ENCODE peak calls at places on chromosome 4, in five cellular contexts. L is suprapubic skin, U is kidney epithelial cell, X is left lung, A is psoas muscle. B is an unnamed sample.
A peak's percentile ranks its signal among the peaks of the same experiment; 100 is the strongest.

GRCh38 chr4:119025916-119026661 is 109.5 kb upstream of the MYOZ2 start:
- DNase-seq in A (no peak), X (no peak), U (peak; percentile 77), L (no peak), B (no peak)

GRCh38 chr4:166458756-166459155 is 585.7 kb downstream of the TLL1 start:
- DNase-seq in U (peak; percentile 4), A (no peak), X (no peak), L (no peak), B (no peak)

GRCh38 chr4:186021461-186022167 is 47.3 kb upstream of the TLR3 start:
- DNase-seq in X (no peak), L (no peak), U (peak; percentile 12), A (no peak), B (no peak)

GRCh38 chr4:177235026-177235425 is 74.6 kb upstream of the NEIL3 start:
- DNase-seq in A (no peak), U (no peak), X (no peak), L (no peak), B (no peak)

GRCh38 chr4:138821321-138821720 is 194.3 kb upstream of the NOCT start:
- DNase-seq in L (no peak), A (no peak), U (no peak), X (no peak), B (no peak)

GRCh38 chr4:124401611-124402010 is 310.9 kb downstream of the ANKRD50 start:
- DNase-seq in A (no peak), U (no peak), X (no peak), L (no peak), B (no peak)

GRCh38 chr4:96164814-96165351 is 325.0 kb downstream of the PDHA2 start:
- DNase-seq in A (no peak), L (no peak), U (peak; percentile 73), X (no peak), B (no peak)

GRCh38 chr4:114886761-114887160 is 226.7 kb downstream of the NDST4 start:
- DNase-seq in X (no peak), A (no peak), U (no peak), L (no peak), B (no peak)

GRCh38 chr4:124065941-124066340 is 646.6 kb downstream of the ANKRD50 start:
- DNase-seq in X (no peak), U (no peak), A (no peak), L (no peak), B (no peak)

GRCh38 chr4:125594203-125594602 is 279.4 kb downstream of the FAT4 start:
- DNase-seq in U (no peak), A (no peak), X (no peak), L (no peak), B (no peak)

GRCh38 chr4:8643986-8644385 is 51.4 kb downstream of the CPZ start:
- DNase-seq in X (peak; percentile 19), U (no peak), A (no peak), L (no peak), B (no peak)

GRCh38 chr4:189787216-189788031 is 153.2 kb upstream of the FRG1 start:
- DNase-seq in X (no peak), A (no peak), U (no peak), L (no peak), B (no peak)

GRCh38 chr4:144557404-144557803 is 88.6 kb upstream of the HHIP start:
- DNase-seq in X (no peak), A (no peak), L (no peak), U (no peak), B (no peak)

GRCh38 chr4:103030791-103031190 is 11.3 kb upstream of the SLC9B1 start:
- DNase-seq in A (no peak), U (no peak), L (no peak), X (no peak), B (no peak)

GRCh38 chr4:100198061-100198460 is 7.8 kb upstream of the DDIT4L start:
- DNase-seq in L (no peak), U (no peak), A (no peak), X (no peak), B (no peak)

GRCh38 chr4:184744251-184744650 is 10.4 kb upstream of the CENPU start:
- DNase-seq in U (no peak), A (no peak), L (no peak), X (no peak), B (no peak)

GRCh38 chr4:176270669-176271068 is 1.6 kb upstream of the ASB5 start:
- DNase-seq in A (peak; percentile 88), X (no peak), U (peak; percentile 100), L (no peak), B (no peak)

GRCh38 chr4:76012388-76012801 is 5.1 kb upstream of the CXCL9 start:
- DNase-seq in L (no peak), A (no peak), X (no peak), U (no peak), B (no peak)

GRCh38 chr4:76013540-76013939 is 6.2 kb upstream of the CXCL9 start:
- DNase-seq in L (no peak), U (no peak), X (no peak), A (no peak), B (no peak)

GRCh38 chr4:76007089-76007559 is at the start of gene CXCL9:
- DNase-seq in L (no peak), A (no peak), U (no peak), X (no peak), B (no peak)

GRCh38 chr4:76011700-76012387 is 4.5 kb upstream of the CXCL9 start:
- DNase-seq in A (no peak), U (no peak), X (no peak), L (no peak), B (no peak)

GRCh38 chr4:76011018-76011670 is 3.8 kb upstream of the CXCL9 start:
- DNase-seq in U (no peak), X (no peak), A (no peak), L (no peak), B (no peak)
- H3K4me3 ChIP-seq in U (no peak overlapping the region), X (no peak overlapping the region), A (no peak overlapping the region), L (peak overlapping the region; percentile 26), B (no peak overlapping the region)

DNA sequence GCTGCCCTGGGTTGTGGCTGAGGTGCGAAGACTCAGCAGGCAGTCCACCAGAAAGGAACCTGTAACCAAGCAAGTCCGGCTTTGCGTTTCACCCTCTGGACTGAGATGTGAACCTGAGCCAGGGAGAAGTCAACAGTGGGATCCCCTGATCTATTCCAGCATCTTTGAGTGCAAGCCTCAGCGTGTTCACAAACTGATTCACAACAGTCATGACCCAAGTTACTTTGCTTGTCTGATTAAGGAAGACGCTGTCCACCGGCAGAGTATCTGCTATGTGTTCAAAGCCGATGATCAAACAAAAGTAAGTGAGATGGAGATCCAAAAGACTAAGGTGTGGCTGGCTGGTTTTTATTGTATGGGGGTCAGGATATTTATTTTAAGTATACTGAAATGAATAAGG is 11.3 kb downstream of the TBC1D1 start:
- DNase-seq in X (no peak), U (no peak), L (no peak), A (no peak), B (no peak)
- H3K27me3 ChIP-seq in X (no peaks in the 10 kb centered on the region), U (peaks cover 2% of the 10 kb centered on the region), L (no peaks in the 10 kb centered on the region), A (no peaks in the 10 kb centered on the region), B (no peaks in the 10 kb centered on the region)

GRCh38 chr4:3572363-3572762 is 40.1 kb upstream of the LRPAP1 start:
- DNase-seq in A (no peak), X (no peak), U (no peak), L (no peak), B (no peak)
- TF ChIP-seq CTCF in A (no peak), X (no peak), U (no peak), L (no peak), B (no peak)

DNA sequence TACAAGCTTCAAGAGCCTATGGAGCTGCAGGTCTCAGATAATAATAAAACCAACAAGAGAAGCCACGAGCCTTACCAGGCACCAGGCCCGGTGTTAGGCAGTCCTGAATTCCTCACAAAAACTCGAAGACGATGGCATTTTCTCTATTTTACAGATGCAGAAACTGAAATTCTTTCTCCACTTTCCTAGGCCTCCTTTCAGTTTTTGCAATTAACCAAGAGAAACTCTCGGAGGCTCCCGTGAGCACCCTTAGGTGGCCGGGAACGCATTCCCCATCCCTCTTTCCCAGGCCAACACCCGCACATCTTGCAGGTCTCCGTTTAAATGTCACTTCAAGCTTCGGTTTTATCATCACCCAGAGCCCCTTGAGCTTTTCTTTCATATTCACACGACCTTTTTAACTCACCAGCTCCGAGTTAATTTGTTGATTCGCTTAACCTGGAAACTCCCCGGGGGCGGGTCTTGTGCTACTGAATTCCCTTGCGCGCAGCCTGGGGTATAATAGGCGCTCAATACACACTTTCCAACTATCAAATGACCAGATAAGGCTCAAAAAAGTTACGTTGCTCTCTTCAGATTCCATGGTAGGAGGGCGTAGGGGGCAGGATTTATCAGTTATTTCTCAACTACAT is 6.2 kb upstream of the GSX2 start:
- DNase-seq in X (no peak), A (no peak), U (no peak), L (no peak), B (no peak)
- H3K4me3 ChIP-seq in X (no peak overlapping the region), A (no peak overlapping the region), U (no peak overlapping the region), L (no peak overlapping the region), B (no peak overlapping the region)

GRCh38 chr4:83535945-83536648 is at the start of gene GPAT3:
- DNase-seq in L (peak; percentile 91), U (no peak), A (peak; percentile 96), X (peak; percentile 88), B (no peak)
- H3K27me3 ChIP-seq in L (peaks cover 15% of the 10 kb centered on the region), U (no peaks in the 10 kb centered on the region), A (no peaks in the 10 kb centered on the region), X (peaks cover 39% of the 10 kb centered on the region), B (no peaks in the 10 kb centered on the region)

DNA sequence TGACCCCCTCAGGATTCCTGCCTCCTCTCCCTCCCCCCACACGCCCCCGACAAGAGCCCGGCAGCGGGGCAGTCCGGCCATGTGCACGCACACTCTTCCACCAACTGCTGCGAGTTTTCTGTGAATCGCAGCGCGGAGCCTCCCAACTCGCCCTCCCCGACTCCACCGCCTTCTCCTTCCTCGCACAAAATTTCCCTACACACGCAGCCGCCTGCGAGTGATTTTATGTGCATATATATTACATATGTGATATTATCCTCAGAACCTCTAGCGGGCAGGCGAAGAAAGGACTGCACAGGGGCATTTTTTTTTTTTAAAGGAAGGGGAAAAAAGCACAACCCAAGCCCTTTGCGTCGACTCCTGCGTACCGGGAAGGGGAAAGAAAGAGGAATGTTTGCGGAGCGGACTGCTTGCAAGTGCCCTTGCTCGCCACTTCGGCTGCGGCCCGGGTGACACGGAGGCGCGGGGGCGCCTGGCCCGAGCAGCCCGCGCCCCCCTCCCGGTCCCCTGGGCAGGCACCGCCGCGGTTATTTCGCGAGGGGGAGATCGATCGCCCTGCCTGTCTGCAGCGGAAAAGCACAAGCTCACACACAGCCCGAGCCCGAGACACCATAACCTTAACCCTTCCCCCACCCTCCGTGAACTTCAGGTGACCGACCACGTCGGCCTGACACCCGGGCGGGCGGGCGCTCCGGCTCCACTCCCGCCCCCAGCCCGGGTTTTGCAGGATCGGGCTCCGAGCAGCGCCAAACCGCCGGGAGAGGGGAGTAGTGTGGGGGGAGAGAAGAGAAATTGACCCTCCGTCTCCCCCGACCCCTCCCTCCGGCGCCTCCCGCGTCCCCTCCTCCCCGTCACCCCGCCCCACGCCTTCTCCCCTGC is 2.2 kb downstream of the ZNF827 start:
- DNase-seq in X (peak; percentile 78), A (peak; percentile 81), U (no peak), L (peak; percentile 78), B (peak; percentile 23)
- TF ChIP-seq CTCF in X (no peak), A (peak; percentile 28), U (peak; percentile 26), L (peak; percentile 23), B (no peak)

B was measured in esophagus squamous epithelium.